ENCODE peak calls at places on chromosomes 12 and 14, in four cellular contexts. V is HepG2, S is K562, C is GM12878. O is an unnamed sample.

GRCh38 chr12:106633451-106633823 is 50.6 kb downstream of the RFX4 start:
- DNase-seq in V (peak), C (no peak), S (no peak), O (no peak)

GRCh38 chr12:34356233-34356987 is 334.1 kb downstream of the ALG10 start:
- DNase-seq in S (peak), C (no peak), V (no peak), O (no peak)

GRCh38 chr12:55728185-55728931 is 451 bp downstream of the CD63 start:
- DNase-seq in C (no peak), V (no peak), S (peak), O (peak)

GRCh38 chr14:81313200-81313599 is 86.9 kb downstream of the STON2 start:
- DNase-seq in S (no peak), C (no peak), V (no peak), O (no peak)

GRCh38 chr12:4962539-4963486 is 53.1 kb downstream of the KCNA1 start:
- DNase-seq in C (no peak), S (no peak), V (no peak), O (no peak)

GRCh38 chr14:96637521-96637920 is 135.3 kb downstream of the PAPOLA start:
- DNase-seq in S (no peak), V (no peak), C (no peak), O (no peak)

GRCh38 chr14:49904270-49904669 is 11.4 kb downstream of the ARF6 start:
- DNase-seq in C (no peak), V (no peak), S (no peak), O (no peak)

GRCh38 chr14:96852823-96853422 is 55.7 kb downstream of the VRK1 start:
- DNase-seq in V (peak), S (peak), C (peak), O (no peak)

GRCh38 chr14:105931808-105932483 is 405.6 kb downstream of the TMEM121 start:
- DNase-seq in S (peak), C (no peak), V (no peak), O (no peak)

GRCh38 chr12:23450810-23451209 is 498.7 kb downstream of the SOX5 start:
- DNase-seq in C (no peak), S (no peak), V (no peak), O (no peak)

GRCh38 chr14:89630096-89630829 is 213.2 kb upstream of the FOXN3 start:
- DNase-seq in V (no peak), C (no peak), S (no peak), O (no peak)

GRCh38 chr12:1630081-1630826 is 1.2 kb downstream of the WNT5B start:
- DNase-seq in V (no peak), C (no peak), S (no peak), O (peak)

GRCh38 chr14:24789277-24789832 is 155.4 kb upstream of the GZMB start:
- DNase-seq in C (no peak), S (no peak), V (no peak), O (no peak)

GRCh38 chr12:5503774-5504173 is 71.9 kb downstream of the NTF3 start:
- DNase-seq in S (no peak), V (no peak), C (no peak), O (no peak)

GRCh38 chr12:11863988-11864387 is 206.8 kb upstream of the BCL2L14 start:
- DNase-seq in S (no peak), V (no peak), C (no peak), O (no peak)

GRCh38 chr14:91413547-91414474 is 3.8 kb downstream of the CCDC88C start:
- DNase-seq in C (no peak), V (no peak), S (no peak), O (peak)

GRCh38 chr14:83473416-83473815 is 1939.8 kb upstream of the SEL1L start:
- DNase-seq in C (no peak), V (no peak), S (no peak), O (no peak)

GRCh38 chr14:78319826-78320635 is 149.9 kb downstream of the NRXN3 start:
- DNase-seq in V (no peak), S (peak), C (no peak), O (no peak)

GRCh38 chr14:76929927-76930326 is 98.6 kb downstream of the IRF2BPL start:
- DNase-seq in C (no peak), V (no peak), S (peak), O (no peak)

GRCh38 chr12:50174971-50175715 is 8.0 kb upstream of the CERS5 start:
- DNase-seq in V (peak), S (peak), C (no peak), O (no peak)

GRCh38 chr14:23378612-23379220 is 1.9 kb downstream of the CMTM5 start:
- DNase-seq in C (no peak), V (no peak), S (no peak), O (no peak)

GRCh38 chr14:82447586-82447985 is 913.9 kb upstream of the SEL1L start:
- DNase-seq in V (no peak), C (no peak), S (no peak), O (no peak)

GRCh38 chr12:93829073-93829472 is 151.9 kb downstream of the CRADD start:
- DNase-seq in V (no peak), S (no peak), C (no peak), O (no peak)

GRCh38 chr12:38601970-38602369 is 285.4 kb downstream of the ALG10B start:
- DNase-seq in S (no peak), V (no peak), C (no peak), O (no peak)

GRCh38 chr14:90548455-90548854 is 151.6 kb downstream of the CALM1 start:
- DNase-seq in V (no peak), C (no peak), S (no peak), O (no peak)

GRCh38 chr14:93984987-93985410 is 8.6 kb upstream of the ASB2 start:
- DNase-seq in V (peak), C (no peak), S (peak), O (peak)

GRCh38 chr14:81728447-81728846 is 194.8 kb upstream of the SEL1L start:
- DNase-seq in C (no peak), S (no peak), V (no peak), O (no peak)

GRCh38 chr14:70594461-70594860 is 6.0 kb downstream of the MED6 start:
- DNase-seq in V (no peak), C (no peak), S (no peak), O (no peak)

GRCh38 chr14:20486700-20487401 is 17.6 kb downstream of the PNP start:
- DNase-seq in V (no peak), C (no peak), S (no peak), O (no peak)

GRCh38 chr12:3832738-3833137 is 40.5 kb downstream of the PARP11 start:
- DNase-seq in V (peak), C (no peak), S (no peak), O (no peak)

GRCh38 chr14:49995162-49995561 is 102.3 kb downstream of the ARF6 start:
- DNase-seq in S (no peak), C (no peak), V (no peak), O (no peak)

GRCh38 chr14:27236601-27237000 is 638.8 kb upstream of the NOVA1 start:
- DNase-seq in C (no peak), S (no peak), V (no peak), O (no peak)

GRCh38 chr14:76352639-76353281 is 23.2 kb upstream of the ESRRB start:
- DNase-seq in S (peak), C (peak), V (peak), O (peak)

GRCh38 chr12:33052141-33053051 is 155.8 kb upstream of the PKP2 start:
- DNase-seq in S (no peak), C (no peak), V (no peak), O (no peak)

GRCh38 chr12:39426636-39427245 is 16.2 kb downstream of the KIF21A start:
- DNase-seq in S (no peak), C (no peak), V (no peak), O (no peak)

GRCh38 chr14:62645649-62646048 is 399.6 kb downstream of the KCNH5 start:
- DNase-seq in S (no peak), C (no peak), V (no peak), O (no peak)

GRCh38 chr14:21589317-21589716 is 9.4 kb upstream of the OR10G3 start:
- DNase-seq in S (no peak), V (no peak), C (no peak), O (no peak)

GRCh38 chr12:75481013-75481705 is 604 bp downstream of the GLIPR1 start:
- DNase-seq in C (no peak), V (no peak), S (no peak), O (no peak)

GRCh38 chr12:10395390-10395998 is 5.7 kb upstream of the KLRK1 start:
- DNase-seq in C (peak), S (no peak), V (peak), O (peak)

GRCh38 chr12:101490286-101490920 is 15.3 kb downstream of the SPIC start:
- DNase-seq in C (no peak), V (peak), S (no peak), O (peak)
- TF ChIP-seq NR2C2 in C (no peak), V (no peak), S (no peak), O (no peak)

DNA sequence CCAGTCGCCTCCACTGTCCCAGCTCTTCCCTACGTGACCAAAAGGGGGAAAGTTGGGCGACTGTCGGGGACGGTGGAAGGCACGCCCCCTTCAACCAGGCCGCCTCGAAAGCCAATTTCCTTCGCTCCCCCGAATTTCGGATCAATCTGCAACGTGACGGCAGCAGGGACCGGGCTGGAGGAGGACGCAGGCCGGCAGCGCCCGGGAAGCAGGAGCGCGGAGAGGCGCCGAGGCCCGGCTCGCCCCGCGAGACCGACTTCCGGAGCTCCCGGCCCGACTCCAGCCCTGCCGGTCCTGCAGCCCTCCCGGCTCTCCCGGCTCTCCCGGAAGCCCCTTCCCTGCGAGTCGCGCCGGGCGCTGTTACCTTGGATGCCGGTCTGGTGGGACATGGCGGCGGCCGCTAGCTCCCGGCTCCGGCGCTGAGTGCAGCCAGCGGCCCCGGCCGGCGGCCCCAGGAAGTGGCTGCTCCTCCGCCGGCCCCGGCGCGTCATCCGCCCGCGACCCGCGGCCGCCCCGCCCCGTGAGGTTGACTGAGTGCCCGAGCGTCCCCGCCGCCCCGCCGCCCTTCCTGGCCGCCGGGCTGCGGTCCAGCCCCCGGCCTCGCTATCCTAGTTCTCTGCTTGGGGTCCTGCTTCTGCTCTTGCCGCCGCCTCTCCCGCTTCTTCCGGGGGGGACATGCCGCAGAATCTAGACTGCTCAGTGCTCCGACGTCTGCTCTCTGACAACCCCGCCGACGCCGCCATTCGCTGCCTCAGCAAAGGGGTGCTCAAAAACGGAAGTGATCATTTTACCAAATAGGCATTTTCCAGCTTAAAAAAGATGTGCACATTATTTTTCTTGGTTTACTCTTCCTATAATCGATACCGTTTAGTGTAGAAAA is at the start of gene TWF1:
- DNase-seq in V (peak), C (no peak), S (peak), O (peak)
- TF ChIP-seq ATF2 in V (no peak), C (no peak), S (no peak), O (no peak)

GRCh38 chr12:47781479-47782371 is 8.7 kb downstream of the SLC48A1 start:
- DNase-seq in S (no peak), C (no peak), V (no peak), O (no peak)
- TF ChIP-seq ETV6 in S (no peak), C (no peak), V (no peak), O (no peak)

GRCh38 chr14:67487332-67487731 is 1.2 kb downstream of the TMEM229B start:
- DNase-seq in V (no peak), C (no peak), S (no peak), O (no peak)
- TF ChIP-seq NR2C2 in V (no peak), C (no peak), S (no peak), O (no peak)

GRCh38 chr12:47216150-47216677 is 136.5 kb upstream of the AMIGO2 start:
- DNase-seq in V (no peak), S (no peak), C (peak), O (no peak)
- TF ChIP-seq ATF2 in V (no peak), S (no peak), C (no peak), O (no peak)

O was measured in WTC11.